ENCODE peak calls at places on chromosomes 2 and 18, in five cellular contexts. One of them, this sample, is unnamed.

GRCh38 chr2:28173377-28173776 is 219.3 kb upstream of the FOSL2 start:
- DNase-seq in endothelial cell of umbilical vein: no peak
- DNase-seq in GM12878: no peak
- DNase-seq in HepG2: no peak
- DNase-seq in A549: no peak
- DNase-seq in this sample: no peak

GRCh38 chr2:176686328-176686727 is 417.1 kb downstream of the MTX2 start:
- DNase-seq in endothelial cell of umbilical vein: no peak
- DNase-seq in A549: no peak
- DNase-seq in HepG2: no peak
- DNase-seq in GM12878: no peak
- DNase-seq in this sample: no peak

GRCh38 chr2:196481323-196481695 is 158.2 kb upstream of the CCDC150 start:
- DNase-seq in endothelial cell of umbilical vein: no peak
- DNase-seq in A549: no peak
- DNase-seq in HepG2: no peak
- DNase-seq in GM12878: no peak
- DNase-seq in this sample: peak

GRCh38 chr2:151051584-151052220 is 210.0 kb downstream of the RBM43 start:
- DNase-seq in GM12878: no peak
- DNase-seq in endothelial cell of umbilical vein: peak
- DNase-seq in HepG2: peak
- DNase-seq in A549: peak
- DNase-seq in this sample: peak

GRCh38 chr2:67564076-67564475 is 166.9 kb downstream of the ETAA1 start:
- DNase-seq in GM12878: no peak
- DNase-seq in A549: no peak
- DNase-seq in endothelial cell of umbilical vein: no peak
- DNase-seq in HepG2: no peak
- DNase-seq in this sample: no peak

GRCh38 chr2:165863816-165864221 is 69.8 kb upstream of the GALNT3 start:
- DNase-seq in HepG2: no peak
- DNase-seq in GM12878: no peak
- DNase-seq in endothelial cell of umbilical vein: no peak
- DNase-seq in A549: no peak
- DNase-seq in this sample: no peak

GRCh38 chr2:163266772-163267171 is 428.2 kb upstream of the KCNH7 start:
- DNase-seq in endothelial cell of umbilical vein: no peak
- DNase-seq in A549: no peak
- DNase-seq in HepG2: no peak
- DNase-seq in GM12878: no peak
- DNase-seq in this sample: no peak

GRCh38 chr2:96642564-96643350 is at the start of gene FER1L5:
- DNase-seq in GM12878: no peak
- DNase-seq in HepG2: no peak
- DNase-seq in endothelial cell of umbilical vein: no peak
- DNase-seq in A549: no peak
- DNase-seq in this sample: no peak

GRCh38 chr18:48902856-48903601 is 47.7 kb downstream of the SMAD7 start:
- DNase-seq in endothelial cell of umbilical vein: peak
- DNase-seq in A549: no peak
- DNase-seq in GM12878: no peak
- DNase-seq in HepG2: peak
- DNase-seq in this sample: no peak

GRCh38 chr2:36568533-36569246 is 29.3 kb downstream of the FEZ2 start:
- DNase-seq in GM12878: no peak
- DNase-seq in A549: peak
- DNase-seq in HepG2: no peak
- DNase-seq in endothelial cell of umbilical vein: peak
- DNase-seq in this sample: no peak

GRCh38 chr2:57602738-57603137 is 443.9 kb upstream of the VRK2 start:
- DNase-seq in A549: no peak
- DNase-seq in GM12878: no peak
- DNase-seq in HepG2: no peak
- DNase-seq in endothelial cell of umbilical vein: no peak
- DNase-seq in this sample: peak

GRCh38 chr18:32439802-32440201 is 30.9 kb downstream of the GAREM1 start:
- DNase-seq in endothelial cell of umbilical vein: peak
- DNase-seq in HepG2: no peak
- DNase-seq in GM12878: no peak
- DNase-seq in A549: peak
- DNase-seq in this sample: peak

GRCh38 chr2:68196120-68196716 is 38.5 kb downstream of the PNO1 start:
- DNase-seq in endothelial cell of umbilical vein: peak
- DNase-seq in A549: no peak
- DNase-seq in GM12878: no peak
- DNase-seq in HepG2: peak
- DNase-seq in this sample: peak

GRCh38 chr2:137975280-137976271 is 11.3 kb downstream of the HNMT start:
- DNase-seq in GM12878: no peak
- DNase-seq in A549: no peak
- DNase-seq in endothelial cell of umbilical vein: no peak
- DNase-seq in HepG2: peak
- DNase-seq in this sample: no peak

GRCh38 chr2:36352024-36352398 is 3.6 kb upstream of the CRIM1 start:
- DNase-seq in endothelial cell of umbilical vein: peak
- DNase-seq in GM12878: peak
- DNase-seq in A549: no peak
- DNase-seq in HepG2: peak
- DNase-seq in this sample: peak

GRCh38 chr18:66874812-66875474 is 271.1 kb upstream of the CDH19 start:
- DNase-seq in GM12878: no peak
- DNase-seq in A549: no peak
- DNase-seq in endothelial cell of umbilical vein: no peak
- DNase-seq in HepG2: peak
- DNase-seq in this sample: no peak

GRCh38 chr2:230216489-230216888 is 3.3 kb downstream of the SP110 start:
- DNase-seq in GM12878: no peak
- DNase-seq in endothelial cell of umbilical vein: no peak
- DNase-seq in A549: no peak
- DNase-seq in HepG2: no peak
- DNase-seq in this sample: peak

GRCh38 chr2:95388091-95388692 is 14.3 kb upstream of the FAHD2A start:
- DNase-seq in GM12878: no peak
- DNase-seq in A549: no peak
- DNase-seq in endothelial cell of umbilical vein: no peak
- DNase-seq in HepG2: no peak
- DNase-seq in this sample: no peak

GRCh38 chr2:211487746-211488145 is 931.3 kb downstream of the CPS1 start:
- DNase-seq in endothelial cell of umbilical vein: no peak
- DNase-seq in GM12878: no peak
- DNase-seq in A549: no peak
- DNase-seq in HepG2: no peak
- DNase-seq in this sample: no peak

GRCh38 chr2:151391436-151391835 is 18.3 kb upstream of the RIF1 start:
- DNase-seq in HepG2: no peak
- DNase-seq in GM12878: no peak
- DNase-seq in endothelial cell of umbilical vein: no peak
- DNase-seq in A549: no peak
- DNase-seq in this sample: no peak

GRCh38 chr2:46122318-46122970 is 174.8 kb upstream of the EPAS1 start:
- DNase-seq in endothelial cell of umbilical vein: no peak
- DNase-seq in A549: no peak
- DNase-seq in HepG2: no peak
- DNase-seq in GM12878: no peak
- DNase-seq in this sample: no peak

GRCh38 chr2:230318190-230319121 is 8.5 kb upstream of the SP140L start:
- DNase-seq in A549: no peak
- DNase-seq in GM12878: peak
- DNase-seq in HepG2: no peak
- DNase-seq in endothelial cell of umbilical vein: no peak
- DNase-seq in this sample: peak

GRCh38 chr2:64317712-64318475 is 136.1 kb upstream of the LGALSL start:
- DNase-seq in A549: no peak
- DNase-seq in HepG2: no peak
- DNase-seq in endothelial cell of umbilical vein: no peak
- DNase-seq in GM12878: no peak
- DNase-seq in this sample: no peak

GRCh38 chr18:69102959-69103358 is 297.7 kb upstream of the DOK6 start:
- DNase-seq in GM12878: no peak
- DNase-seq in endothelial cell of umbilical vein: no peak
- DNase-seq in A549: no peak
- DNase-seq in HepG2: no peak
- DNase-seq in this sample: no peak

GRCh38 chr2:111046670-111047069 is 74.0 kb upstream of the BCL2L11 start:
- DNase-seq in A549: no peak
- DNase-seq in HepG2: no peak
- DNase-seq in GM12878: no peak
- DNase-seq in endothelial cell of umbilical vein: no peak
- DNase-seq in this sample: no peak

GRCh38 chr2:219731173-219731572 is 103.7 kb downstream of the SLC4A3 start:
- DNase-seq in endothelial cell of umbilical vein: no peak
- DNase-seq in GM12878: no peak
- DNase-seq in A549: no peak
- DNase-seq in HepG2: peak
- DNase-seq in this sample: no peak

GRCh38 chr2:88177556-88177955 is 7.4 kb downstream of the THNSL2 start:
- DNase-seq in A549: no peak
- DNase-seq in GM12878: no peak
- DNase-seq in endothelial cell of umbilical vein: no peak
- DNase-seq in HepG2: no peak
- DNase-seq in this sample: no peak

GRCh38 chr2:17661460-17661859 is 92.2 kb downstream of the SMC6 start:
- DNase-seq in HepG2: no peak
- DNase-seq in endothelial cell of umbilical vein: no peak
- DNase-seq in GM12878: no peak
- DNase-seq in A549: no peak
- DNase-seq in this sample: no peak

GRCh38 chr2:43266692-43267091 is 40.3 kb upstream of the ZFP36L2 start:
- DNase-seq in endothelial cell of umbilical vein: no peak
- DNase-seq in HepG2: no peak
- DNase-seq in A549: no peak
- DNase-seq in GM12878: no peak
- DNase-seq in this sample: peak

GRCh38 chr2:165277295-165277694 is 38.1 kb downstream of the SCN2A start:
- DNase-seq in GM12878: no peak
- DNase-seq in A549: no peak
- DNase-seq in endothelial cell of umbilical vein: no peak
- DNase-seq in HepG2: no peak
- DNase-seq in this sample: no peak

GRCh38 chr2:12488365-12488972 is 228.3 kb upstream of the TRIB2 start:
- DNase-seq in HepG2: no peak
- DNase-seq in endothelial cell of umbilical vein: no peak
- DNase-seq in GM12878: no peak
- DNase-seq in A549: no peak
- DNase-seq in this sample: no peak

GRCh38 chr2:168119519-168120141 is 127.8 kb downstream of the STK39 start:
- DNase-seq in endothelial cell of umbilical vein: peak
- DNase-seq in GM12878: no peak
- DNase-seq in HepG2: peak
- DNase-seq in A549: no peak
- DNase-seq in this sample: peak

GRCh38 chr2:112959109-112959591 is 18.7 kb upstream of the IL36G start:
- DNase-seq in HepG2: peak
- DNase-seq in A549: no peak
- DNase-seq in GM12878: no peak
- DNase-seq in endothelial cell of umbilical vein: no peak
- DNase-seq in this sample: peak

GRCh38 chr2:218255441-218255840 is 5.4 kb upstream of the GPBAR1 start:
- DNase-seq in endothelial cell of umbilical vein: no peak
- DNase-seq in GM12878: no peak
- DNase-seq in HepG2: no peak
- DNase-seq in A549: no peak
- DNase-seq in this sample: no peak
- TF ChIP-seq MAX in endothelial cell of umbilical vein: no peak
- TF ChIP-seq MAX in GM12878: no peak
- TF ChIP-seq MAX in HepG2: no peak
- TF ChIP-seq MAX in A549: no peak
- TF ChIP-seq MAX in this sample: no peak

GRCh38 chr2:216308532-216308931 is 63.8 kb downstream of the MARCHF4 start:
- DNase-seq in HepG2: no peak
- DNase-seq in endothelial cell of umbilical vein: no peak
- DNase-seq in GM12878: no peak
- DNase-seq in A549: no peak
- DNase-seq in this sample: no peak
- TF ChIP-seq MAX in HepG2: no peak
- TF ChIP-seq MAX in endothelial cell of umbilical vein: no peak
- TF ChIP-seq MAX in GM12878: no peak
- TF ChIP-seq MAX in A549: no peak
- TF ChIP-seq MAX in this sample: no peak

DNA sequence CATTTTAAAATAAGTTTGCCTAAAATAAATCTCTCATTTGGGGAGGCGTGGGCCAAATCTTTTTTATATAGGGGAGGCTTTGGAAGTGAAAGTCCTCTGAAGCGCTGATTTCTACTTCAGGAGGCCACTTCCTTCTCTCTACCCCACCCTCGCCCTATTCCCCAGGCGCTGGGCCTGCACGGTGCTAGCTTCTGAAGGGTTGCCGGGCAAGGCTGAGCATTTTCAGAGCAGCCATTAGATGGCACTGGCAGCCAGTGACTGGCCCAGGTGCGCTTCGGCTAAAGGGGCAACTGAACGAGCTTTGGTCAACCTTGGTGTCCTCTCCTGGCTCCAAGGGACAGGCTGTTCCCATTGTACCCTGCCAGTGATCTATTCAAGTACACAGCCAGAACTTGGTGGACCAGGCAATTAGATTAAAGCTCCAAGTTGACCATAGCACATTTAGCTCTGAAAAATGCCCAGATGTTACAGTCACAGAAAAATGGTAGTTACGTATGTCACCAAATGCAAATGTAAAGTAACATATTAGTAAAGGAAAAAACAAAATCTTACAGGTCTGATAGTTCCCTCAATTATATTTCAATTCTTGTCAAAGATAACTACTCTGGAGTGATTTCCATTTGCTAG is 2.3 kb downstream of the POMC start:
- DNase-seq in GM12878: peak
- DNase-seq in A549: peak
- DNase-seq in HepG2: peak
- DNase-seq in endothelial cell of umbilical vein: no peak
- DNase-seq in this sample: peak
- TF ChIP-seq MAX in GM12878: no peak
- TF ChIP-seq MAX in A549: no peak
- TF ChIP-seq MAX in HepG2: no peak
- TF ChIP-seq MAX in endothelial cell of umbilical vein: no peak
- TF ChIP-seq MAX in this sample: no peak

DNA sequence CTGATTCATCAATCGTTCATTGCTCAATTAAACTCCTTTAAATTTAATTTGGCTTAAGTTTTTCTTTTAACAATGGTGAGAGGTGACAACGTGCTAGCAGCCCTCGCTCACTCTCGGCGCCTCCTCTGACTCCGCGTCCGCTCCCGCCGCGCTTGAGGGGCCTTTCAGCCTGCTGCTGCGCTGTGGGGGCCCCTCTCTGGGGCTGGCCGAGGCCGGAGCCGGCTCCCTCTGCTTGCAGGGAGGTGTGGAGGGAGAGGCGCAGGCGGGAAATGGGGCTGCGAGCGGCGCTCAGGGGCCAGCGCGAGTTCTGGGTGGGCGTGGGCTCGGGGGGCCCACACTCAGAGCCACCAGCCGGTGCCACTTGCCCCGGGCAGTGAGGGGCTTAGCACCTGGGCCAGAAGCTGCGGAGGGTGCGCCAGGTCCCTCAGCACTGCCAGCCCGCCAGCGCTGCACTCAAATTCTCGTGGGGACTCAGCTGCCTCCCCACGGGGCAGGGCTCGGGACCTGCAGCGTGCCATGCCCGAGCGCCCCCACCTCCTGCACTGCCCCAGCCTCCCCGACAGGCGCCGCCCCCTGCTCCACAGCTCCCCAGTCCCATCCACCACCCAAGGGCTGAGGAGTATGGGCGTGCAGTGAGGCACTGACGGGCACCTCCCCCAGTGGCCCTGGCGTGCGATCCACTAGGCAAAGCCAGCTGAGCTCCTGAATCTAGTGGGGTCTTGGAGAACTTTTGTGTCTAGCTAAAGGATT is 19.6 kb downstream of the ANKMY1 start:
- DNase-seq in endothelial cell of umbilical vein: no peak
- DNase-seq in HepG2: no peak
- DNase-seq in GM12878: no peak
- DNase-seq in A549: no peak
- DNase-seq in this sample: no peak
- TF ChIP-seq MAX in endothelial cell of umbilical vein: no peak
- TF ChIP-seq MAX in HepG2: no peak
- TF ChIP-seq MAX in GM12878: no peak
- TF ChIP-seq MAX in A549: no peak
- TF ChIP-seq MAX in this sample: no peak

This sample was measured in NB4.